ENCODE peak calls at places on chromosomes 6 and 20, in four cellular contexts. One of them, this sample, is unnamed.

GRCh38 chr6:45537539-45537938 is 159.8 kb upstream of the SUPT3H start:
- DNase-seq in neural crest cell: no peak
- DNase-seq in globus pallidus: no peak
- DNase-seq in progenitor cell of endocrine pancreas: no peak
- DNase-seq in this sample: no peak

GRCh38 chr6:169587992-169588391 is 113.8 kb downstream of the WDR27 start:
- DNase-seq in neural crest cell: no peak
- DNase-seq in globus pallidus: no peak
- DNase-seq in progenitor cell of endocrine pancreas: no peak
- DNase-seq in this sample: no peak

GRCh38 chr20:2365666-2366065 is 15.0 kb upstream of the TGM6 start:
- DNase-seq in neural crest cell: no peak
- DNase-seq in globus pallidus: no peak
- DNase-seq in progenitor cell of endocrine pancreas: no peak
- DNase-seq in this sample: no peak

GRCh38 chr6:53611342-53611741 is 54.2 kb downstream of the KLHL31 start:
- DNase-seq in neural crest cell: no peak
- DNase-seq in globus pallidus: no peak
- DNase-seq in progenitor cell of endocrine pancreas: no peak
- DNase-seq in this sample: no peak

GRCh38 chr6:4780360-4780812 is 4.2 kb downstream of the CDYL start:
- DNase-seq in neural crest cell: no peak
- DNase-seq in globus pallidus: no peak
- DNase-seq in progenitor cell of endocrine pancreas: no peak
- DNase-seq in this sample: no peak

GRCh38 chr6:14165091-14165490 is 47.5 kb downstream of the CD83 start:
- DNase-seq in neural crest cell: no peak
- DNase-seq in globus pallidus: no peak
- DNase-seq in progenitor cell of endocrine pancreas: no peak
- DNase-seq in this sample: no peak

GRCh38 chr20:20237093-20237959 is 130.6 kb upstream of the INSM1 start:
- DNase-seq in neural crest cell: peak
- DNase-seq in globus pallidus: peak
- DNase-seq in progenitor cell of endocrine pancreas: peak
- DNase-seq in this sample: peak

GRCh38 chr6:53029761-53030160 is 34.7 kb upstream of the GSTA4 start:
- DNase-seq in neural crest cell: no peak
- DNase-seq in globus pallidus: no peak
- DNase-seq in progenitor cell of endocrine pancreas: no peak
- DNase-seq in this sample: no peak

GRCh38 chr20:22080985-22081384 is 375.5 kb downstream of the PAX1 start:
- DNase-seq in neural crest cell: no peak
- DNase-seq in globus pallidus: no peak
- DNase-seq in progenitor cell of endocrine pancreas: no peak
- DNase-seq in this sample: no peak

GRCh38 chr6:14065350-14065749 is 52.2 kb upstream of the CD83 start:
- DNase-seq in neural crest cell: no peak
- DNase-seq in globus pallidus: no peak
- DNase-seq in progenitor cell of endocrine pancreas: no peak
- DNase-seq in this sample: no peak

GRCh38 chr6:89298680-89299450 is 16.2 kb downstream of the GABRR2 start:
- DNase-seq in neural crest cell: no peak
- DNase-seq in globus pallidus: no peak
- DNase-seq in progenitor cell of endocrine pancreas: no peak
- DNase-seq in this sample: no peak

GRCh38 chr6:36247691-36248090 is 22.2 kb upstream of the PNPLA1 start:
- DNase-seq in neural crest cell: no peak
- DNase-seq in globus pallidus: no peak
- DNase-seq in progenitor cell of endocrine pancreas: no peak
- DNase-seq in this sample: no peak

GRCh38 chr20:61942526-61942925 is 123.2 kb downstream of the TAF4 start:
- DNase-seq in neural crest cell: no peak
- DNase-seq in globus pallidus: no peak
- DNase-seq in progenitor cell of endocrine pancreas: no peak
- DNase-seq in this sample: no peak

GRCh38 chr6:167858086-167858591 is 31.4 kb downstream of the AFDN start:
- DNase-seq in neural crest cell: no peak
- DNase-seq in globus pallidus: peak
- DNase-seq in progenitor cell of endocrine pancreas: no peak
- DNase-seq in this sample: no peak

This sample was measured in endothelial cell.